ENCODE peak calls at places on chromosomes 11 and 22, in four cellular contexts. One of them, this sample, is unnamed.

GRCh38 chr11:12834166-12834565 is 159.9 kb downstream of the TEAD1 start:
- DNase-seq in Caki2: no peak
- DNase-seq in epithelial cell of esophagus: no peak
- DNase-seq in T-helper 1 cell: no peak
- DNase-seq in this sample: no peak

GRCh38 chr11:57256119-57256518 is 19.1 kb upstream of the APLNR start:
- DNase-seq in Caki2: no peak
- DNase-seq in epithelial cell of esophagus: no peak
- DNase-seq in T-helper 1 cell: no peak
- DNase-seq in this sample: no peak

GRCh38 chr22:36258750-36259619 is 6.1 kb downstream of the APOL1 start:
- DNase-seq in Caki2: no peak
- DNase-seq in epithelial cell of esophagus: no peak
- DNase-seq in T-helper 1 cell: no peak
- DNase-seq in this sample: no peak

GRCh38 chr22:32674925-32675825 is 126.3 kb upstream of the TIMP3 start:
- DNase-seq in Caki2: no peak
- DNase-seq in epithelial cell of esophagus: no peak
- DNase-seq in T-helper 1 cell: no peak
- DNase-seq in this sample: no peak

GRCh38 chr22:17606472-17606871 is 22.1 kb downstream of the ATP6V1E1 start:
- DNase-seq in T-helper 1 cell: no peak
- DNase-seq in epithelial cell of esophagus: no peak
- DNase-seq in Caki2: no peak
- DNase-seq in this sample: no peak

GRCh38 chr22:46915978-46916730 is 153.7 kb downstream of the TBC1D22A start:
- DNase-seq in epithelial cell of esophagus: no peak
- DNase-seq in T-helper 1 cell: no peak
- DNase-seq in Caki2: no peak
- DNase-seq in this sample: no peak

GRCh38 chr11:63274776-63275175 is 31.4 kb upstream of the SLC22A25 start:
- DNase-seq in epithelial cell of esophagus: peak
- DNase-seq in T-helper 1 cell: no peak
- DNase-seq in Caki2: no peak
- DNase-seq in this sample: no peak

GRCh38 chr11:3932698-3933097 is 77.2 kb downstream of the STIM1 start:
- DNase-seq in T-helper 1 cell: no peak
- DNase-seq in epithelial cell of esophagus: no peak
- DNase-seq in Caki2: no peak
- DNase-seq in this sample: no peak

GRCh38 chr11:14248577-14248976 is 110.4 kb downstream of the RRAS2 start:
- DNase-seq in T-helper 1 cell: no peak
- DNase-seq in epithelial cell of esophagus: no peak
- DNase-seq in Caki2: no peak
- DNase-seq in this sample: no peak

GRCh38 chr11:61892085-61892370 is 683 bp upstream of the FADS3 start:
- DNase-seq in epithelial cell of esophagus: no peak
- DNase-seq in T-helper 1 cell: no peak
- DNase-seq in Caki2: no peak
- DNase-seq in this sample: no peak

GRCh38 chr11:58927393-58928081 is 11.8 kb upstream of the GLYATL1 start:
- DNase-seq in T-helper 1 cell: no peak
- DNase-seq in Caki2: peak
- DNase-seq in epithelial cell of esophagus: no peak
- DNase-seq in this sample: no peak

GRCh38 chr11:103699656-103700055 is 336.8 kb upstream of the DDI1 start:
- DNase-seq in Caki2: no peak
- DNase-seq in T-helper 1 cell: no peak
- DNase-seq in epithelial cell of esophagus: no peak
- DNase-seq in this sample: no peak

GRCh38 chr11:72930011-72930410 is 115.8 kb downstream of the ATG16L2 start:
- DNase-seq in Caki2: no peak
- DNase-seq in T-helper 1 cell: no peak
- DNase-seq in epithelial cell of esophagus: peak
- DNase-seq in this sample: no peak

GRCh38 chr11:65777821-65778361 is 2.9 kb downstream of the AP5B1 start:
- DNase-seq in T-helper 1 cell: no peak
- DNase-seq in Caki2: no peak
- DNase-seq in epithelial cell of esophagus: no peak
- DNase-seq in this sample: no peak